ENCODE peak calls at places on chromosomes 7 and 10, in seven cellular contexts. J, Q, A, M, W, L and G are unnamed samples.

GRCh38 chr7:47550788-47551470 is 31.0 kb downstream of the TNS3 start:
- DNase-seq in J (no peak), Q (no peak), A (no peak), M (no peak), W (no peak), L (no peak), G (no peak)

GRCh38 chr10:33363112-33363511 is 28.6 kb upstream of the NRP1 start:
- DNase-seq in J (no peak), Q (no peak), A (no peak), M (no peak), W (no peak), L (no peak), G (peak)

GRCh38 chr10:3424102-3424803 is 251.7 kb upstream of the PITRM1 start:
- DNase-seq in J (peak), Q (no peak), A (peak), M (no peak), W (peak), L (no peak), G (no peak)

GRCh38 chr10:74078037-74078436 is 72.6 kb downstream of the AP3M1 start:
- DNase-seq in J (no peak), Q (no peak), A (peak), M (peak), W (no peak), L (peak), G (peak)

GRCh38 chr7:33156441-33156840 is 27.1 kb downstream of the BBS9 start:
- DNase-seq in J (no peak), Q (no peak), A (no peak), M (no peak), W (no peak), L (no peak), G (no peak)

GRCh38 chr7:118863961-118864360 is 639.5 kb downstream of the ANKRD7 start:
- DNase-seq in J (no peak), Q (no peak), A (no peak), M (no peak), W (no peak), L (no peak), G (no peak)

GRCh38 chr7:39016609-39017008 is 38.9 kb downstream of the POU6F2 start:
- DNase-seq in J (peak), Q (no peak), A (no peak), M (no peak), W (no peak), L (no peak), G (no peak)

GRCh38 chr10:87750001-87750651 is 67.9 kb downstream of the ATAD1 start:
- DNase-seq in J (no peak), Q (no peak), A (no peak), M (no peak), W (no peak), L (no peak), G (peak)

GRCh38 chr7:124996778-124997177 is 67.2 kb upstream of the POT1 start:
- DNase-seq in J (no peak), Q (no peak), A (no peak), M (peak), W (no peak), L (peak), G (no peak)

GRCh38 chr10:78457804-78458483 is 424.3 kb downstream of the RPS24 start:
- DNase-seq in J (no peak), Q (no peak), A (peak), M (no peak), W (peak), L (peak), G (peak)

GRCh38 chr10:116978906-116979305 is 26.1 kb downstream of the SHTN1 start:
- DNase-seq in J (no peak), Q (no peak), A (no peak), M (no peak), W (no peak), L (no peak), G (no peak)

GRCh38 chr10:114885430-114885829 is 52.6 kb upstream of the TRUB1 start:
- DNase-seq in J (no peak), Q (no peak), A (no peak), M (no peak), W (no peak), L (no peak), G (no peak)

GRCh38 chr7:70797109-70797514 is 334.8 kb upstream of the GALNT17 start:
- DNase-seq in J (no peak), Q (no peak), A (no peak), M (no peak), W (no peak), L (no peak), G (no peak)

GRCh38 chr7:128203710-128204214 is 37.3 kb upstream of the LEP start:
- DNase-seq in J (no peak), Q (no peak), A (no peak), M (no peak), W (no peak), L (no peak), G (no peak)

GRCh38 chr7:125775319-125775718 is 845.7 kb upstream of the POT1 start:
- DNase-seq in J (no peak), Q (no peak), A (no peak), M (no peak), W (no peak), L (no peak), G (no peak)

GRCh38 chr7:7851381-7851780 is 117.2 kb upstream of the GLCCI1 start:
- DNase-seq in J (no peak), Q (no peak), A (no peak), M (no peak), W (no peak), L (no peak), G (no peak)

GRCh38 chr10:75977146-75977545 is 545.7 kb downstream of the LRMDA start:
- DNase-seq in J (no peak), Q (no peak), A (no peak), M (no peak), W (no peak), L (no peak), G (no peak)

GRCh38 chr7:36278767-36279171 is 110.9 kb upstream of the ANLN start:
- DNase-seq in J (no peak), Q (no peak), A (peak), M (no peak), W (no peak), L (no peak), G (peak)

GRCh38 chr10:74683621-74684114 is 142.7 kb upstream of the KAT6B start:
- DNase-seq in J (no peak), Q (peak), A (no peak), M (no peak), W (no peak), L (no peak), G (no peak)

GRCh38 chr7:157402911-157403534 is 66.2 kb downstream of the DNAJB6 start:
- DNase-seq in J (no peak), Q (no peak), A (no peak), M (no peak), W (peak), L (no peak), G (no peak)

GRCh38 chr7:132232394-132232793 is 343.9 kb downstream of the PLXNA4 start:
- DNase-seq in J (no peak), Q (no peak), A (no peak), M (no peak), W (no peak), L (no peak), G (no peak)

GRCh38 chr7:117791877-117792780 is 81.1 kb downstream of the CTTNBP2 start:
- DNase-seq in J (no peak), Q (peak), A (no peak), M (no peak), W (no peak), L (no peak), G (no peak)

GRCh38 chr7:31107106-31108090 is 55.3 kb downstream of the ADCYAP1R1 start:
- DNase-seq in J (no peak), Q (no peak), A (no peak), M (no peak), W (no peak), L (no peak), G (no peak)

GRCh38 chr7:148697256-148697841 is 1.4 kb upstream of the CUL1 start:
- DNase-seq in J (peak), Q (no peak), A (peak), M (peak), W (peak), L (no peak), G (peak)

GRCh38 chr10:126913316-126913715 is 8.1 kb downstream of the DOCK1 start:
- DNase-seq in J (no peak), Q (no peak), A (no peak), M (no peak), W (no peak), L (no peak), G (no peak)

GRCh38 chr7:28921822-28922221 is 36.3 kb downstream of the TRIL start:
- DNase-seq in J (peak), Q (peak), A (peak), M (peak), W (peak), L (peak), G (peak)

GRCh38 chr7:127460077-127460476 is 67.6 kb upstream of the ZNF800 start:
- DNase-seq in J (no peak), Q (no peak), A (no peak), M (no peak), W (no peak), L (no peak), G (no peak)

GRCh38 chr7:2008101-2008935 is 224.4 kb downstream of the MAD1L1 start:
- DNase-seq in J (no peak), Q (no peak), A (no peak), M (no peak), W (peak), L (no peak), G (no peak)
- TF ChIP-seq CTCF in J (no peak), Q (no peak), A (no peak), M (no peak), W (no peak), L (no peak), G (peak)

GRCh38 chr7:151085691-151086620 is at the start of gene AGAP3:
- DNase-seq in J (peak), Q (peak), A (peak), M (peak), W (peak), L (peak), G (peak)

GRCh38 chr7:151088856-151089699 is 2.8 kb downstream of the AGAP3 start:
- DNase-seq in J (peak), Q (no peak), A (peak), M (no peak), W (peak), L (no peak), G (peak)

GRCh38 chr7:151088019-151088855 is 2.0 kb downstream of the AGAP3 start:
- DNase-seq in J (no peak), Q (no peak), A (no peak), M (no peak), W (no peak), L (no peak), G (no peak)

GRCh38 chr7:151086802-151087246 is 549 bp downstream of the AGAP3 start:
- DNase-seq in J (peak), Q (no peak), A (no peak), M (no peak), W (peak), L (no peak), G (peak)

DNA sequence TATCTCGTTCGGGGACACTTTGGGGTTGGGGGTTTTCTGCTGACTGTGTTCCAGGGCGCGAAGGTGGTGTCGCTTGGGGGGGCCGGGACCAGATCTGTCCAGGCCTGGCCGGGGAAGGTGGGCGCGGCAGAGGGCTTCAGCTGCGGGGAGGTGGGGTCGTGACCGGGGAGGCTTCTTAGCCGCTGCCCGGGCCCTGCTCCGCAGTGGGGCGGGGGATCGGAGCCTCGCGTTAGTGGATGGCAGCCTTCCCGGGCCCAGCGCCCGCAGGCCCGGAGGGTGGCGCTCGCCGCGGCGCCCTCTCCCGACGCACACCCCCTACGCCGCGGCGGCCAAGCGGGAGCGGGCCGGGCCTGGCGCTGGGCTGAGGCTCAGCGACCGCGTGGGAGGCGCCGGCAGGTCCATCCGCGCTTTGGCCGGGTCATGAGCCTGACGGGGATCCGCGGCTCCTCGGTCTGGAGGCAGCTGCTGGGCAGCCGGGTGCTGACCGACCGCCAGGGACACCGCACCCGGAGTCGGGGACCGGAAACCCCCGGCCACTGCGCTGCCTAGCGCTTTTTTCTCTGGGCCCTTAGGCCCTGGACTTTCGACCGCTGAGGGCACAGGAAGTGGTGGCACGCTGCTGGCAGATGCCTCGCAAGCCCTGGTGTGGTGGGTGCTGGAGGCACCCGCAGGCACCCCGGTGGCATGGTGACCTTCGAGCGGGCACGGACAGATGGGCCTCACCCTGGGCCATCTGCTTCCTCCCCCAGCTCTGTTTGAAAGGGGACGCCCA is 1.2 kb downstream of the AGAP3 start:
- DNase-seq in J (peak), Q (peak), A (no peak), M (no peak), W (peak), L (peak), G (peak)
- TF ChIP-seq CTCF in J (peak), Q (peak), A (no peak), M (no peak), W (peak), L (peak), G (peak)

GRCh38 chr7:44057181-44057848 is 8.1 kb downstream of the PGAM2 start:
- DNase-seq in J (no peak), Q (no peak), A (no peak), M (no peak), W (peak), L (no peak), G (no peak)

GRCh38 chr7:44058759-44059218 is 6.6 kb downstream of the PGAM2 start:
- DNase-seq in J (no peak), Q (no peak), A (no peak), M (no peak), W (peak), L (no peak), G (no peak)

GRCh38 chr7:44059219-44060090 is 5.9 kb downstream of the PGAM2 start:
- DNase-seq in J (no peak), Q (peak), A (no peak), M (no peak), W (peak), L (no peak), G (no peak)

GRCh38 chr7:44056681-44057080 is 8.7 kb downstream of the PGAM2 start:
- DNase-seq in J (no peak), Q (no peak), A (no peak), M (no peak), W (peak), L (no peak), G (no peak)

DNA sequence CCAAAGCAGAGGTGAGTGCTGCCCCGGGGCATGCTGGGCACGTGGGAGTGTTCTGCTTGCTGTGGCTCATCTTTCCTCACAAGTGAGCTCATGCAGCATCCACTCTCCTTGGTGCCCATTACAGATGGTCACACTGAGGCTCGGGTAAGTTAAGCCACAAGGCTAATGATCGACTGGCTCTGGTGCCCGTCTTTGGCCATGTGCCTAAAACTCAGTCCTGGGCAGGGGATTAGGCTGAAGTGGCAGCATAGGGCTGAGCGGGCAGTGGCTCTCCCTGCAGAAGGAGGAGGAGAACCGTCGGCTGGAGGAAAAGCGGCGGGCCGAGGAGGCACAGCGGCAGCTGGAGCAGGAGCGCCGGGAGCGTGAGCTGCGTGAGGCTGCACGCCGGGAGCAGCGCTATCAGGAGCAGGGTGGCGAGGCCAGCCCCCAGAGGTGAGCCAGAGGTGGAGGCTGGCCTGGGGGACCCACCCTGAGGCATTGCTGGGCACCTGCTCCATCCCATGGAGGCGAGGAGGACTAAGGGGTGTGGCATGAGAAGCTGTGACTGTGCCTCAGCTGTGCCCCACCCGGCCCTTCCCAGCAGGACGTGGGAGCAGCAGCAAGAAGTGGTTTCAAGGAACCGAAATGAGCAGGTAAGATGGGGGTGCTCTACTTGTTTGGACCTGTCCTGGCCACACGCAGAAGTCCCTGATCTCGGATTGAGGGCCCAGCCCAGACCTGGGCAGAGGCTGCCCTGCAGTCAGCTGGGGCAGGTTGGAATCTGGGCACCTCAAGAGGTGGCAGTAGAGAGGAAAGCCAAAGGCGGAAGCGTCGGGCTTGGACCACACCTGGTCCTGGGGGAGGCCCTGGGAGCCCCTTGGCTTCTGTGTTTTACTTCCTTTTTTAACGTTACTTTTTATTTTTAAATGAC is 7.3 kb downstream of the PGAM2 start:
- DNase-seq in J (no peak), Q (no peak), A (no peak), M (peak), W (peak), L (no peak), G (no peak)
- TF ChIP-seq CTCF in J (no peak), Q (no peak), A (no peak), M (peak), W (no peak), L (no peak), G (no peak)

GRCh38 chr10:91642831-91643692 is 10.2 kb upstream of the PPP1R3C start:
- DNase-seq in J (no peak), Q (no peak), A (no peak), M (no peak), W (no peak), L (no peak), G (peak)

DNA sequence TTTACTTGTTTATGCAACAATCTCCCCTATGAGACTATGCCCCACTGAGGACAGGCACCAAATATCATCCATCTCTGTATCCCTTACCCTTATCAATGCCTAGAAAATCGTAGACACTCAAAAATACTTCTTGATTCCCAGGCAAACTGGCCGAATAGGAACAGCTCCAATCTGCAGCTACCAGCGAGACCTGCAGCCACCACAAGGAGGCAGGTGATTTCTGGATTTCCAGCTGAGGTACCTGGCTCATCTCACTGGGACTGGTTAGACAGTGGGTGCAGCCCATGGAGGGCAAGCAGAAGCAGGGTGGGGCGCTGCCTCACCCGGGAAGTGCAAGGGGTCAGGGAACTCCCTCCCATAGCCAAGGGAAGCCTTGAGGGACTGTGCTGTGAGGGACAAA is 10.8 kb upstream of the PPP1R3C start:
- DNase-seq in J (peak), Q (no peak), A (no peak), M (no peak), W (no peak), L (peak), G (no peak)
- TF ChIP-seq CTCF in J (no peak), Q (no peak), A (peak), M (no peak), W (no peak), L (peak), G (peak)

GRCh38 chr10:61028861-61029361 is 84.9 kb upstream of the RHOBTB1 start:
- DNase-seq in J (no peak), Q (no peak), A (peak), M (no peak), W (no peak), L (no peak), G (peak)

GRCh38 chr10:61023053-61023452 is 79.1 kb upstream of the RHOBTB1 start:
- DNase-seq in J (no peak), Q (no peak), A (no peak), M (no peak), W (no peak), L (no peak), G (no peak)

GRCh38 chr10:61021926-61022325 is 77.9 kb upstream of the RHOBTB1 start:
- DNase-seq in J (no peak), Q (no peak), A (no peak), M (no peak), W (no peak), L (no peak), G (no peak)

GRCh38 chr10:61020420-61021158 is 76.6 kb upstream of the RHOBTB1 start:
- DNase-seq in J (no peak), Q (no peak), A (no peak), M (no peak), W (no peak), L (no peak), G (no peak)

GRCh38 chr10:61024801-61025201 is 80.8 kb upstream of the RHOBTB1 start:
- DNase-seq in J (no peak), Q (no peak), A (peak), M (peak), W (no peak), L (peak), G (no peak)
- TF ChIP-seq CTCF in J (peak), Q (peak), A (peak), M (peak), W (peak), L (peak), G (peak)